ENCODE peak calls at places on chromosomes 5 and 9, in seven cellular contexts. One of them, this sample, is unnamed.

GRCh38 chr9:99199938-99200539 is 21.7 kb downstream of the ALG2 start:
- DNase-seq in H1: no peak
- DNase-seq in GM12891: no peak
- DNase-seq in SK-N-SH: no peak
- DNase-seq in K562: no peak
- DNase-seq in GM12878: no peak
- DNase-seq in HepG2: no peak
- DNase-seq in this sample: no peak

GRCh38 chr5:146461319-146461718 is 14.2 kb downstream of the TCERG1 start:
- DNase-seq in SK-N-SH: no peak
- DNase-seq in GM12891: no peak
- DNase-seq in K562: no peak
- DNase-seq in H1: no peak
- DNase-seq in HepG2: no peak
- DNase-seq in GM12878: no peak
- DNase-seq in this sample: no peak

GRCh38 chr9:95165004-95165403 is 152.5 kb downstream of the FANCC start:
- DNase-seq in H1: no peak
- DNase-seq in K562: no peak
- DNase-seq in GM12878: no peak
- DNase-seq in GM12891: no peak
- DNase-seq in SK-N-SH: no peak
- DNase-seq in HepG2: no peak
- DNase-seq in this sample: no peak

GRCh38 chr9:93730213-93730612 is 153.8 kb downstream of the PHF2 start:
- DNase-seq in SK-N-SH: no peak
- DNase-seq in K562: peak; percentile 0
- DNase-seq in HepG2: no peak
- DNase-seq in GM12878: no peak
- DNase-seq in H1: no peak
- DNase-seq in GM12891: no peak
- DNase-seq in this sample: no peak

GRCh38 chr5:95723632-95724369 is 7.3 kb upstream of the RHOBTB3 start:
- DNase-seq in K562: peak; percentile 81
- DNase-seq in GM12891: no peak
- DNase-seq in H1: no peak
- DNase-seq in HepG2: no peak
- DNase-seq in SK-N-SH: peak; percentile 75
- DNase-seq in GM12878: no peak
- DNase-seq in this sample: no peak

GRCh38 chr5:9555961-9556360 is 10.1 kb upstream of the SEMA5A start:
- DNase-seq in GM12878: no peak
- DNase-seq in SK-N-SH: no peak
- DNase-seq in K562: no peak
- DNase-seq in GM12891: no peak
- DNase-seq in HepG2: no peak
- DNase-seq in H1: no peak
- DNase-seq in this sample: no peak

GRCh38 chr9:136546697-136547481 is 1.0 kb upstream of the NOTCH1 start:
- DNase-seq in H1: no peak
- DNase-seq in GM12891: no peak
- DNase-seq in K562: no peak
- DNase-seq in GM12878: no peak
- DNase-seq in HepG2: no peak
- DNase-seq in SK-N-SH: peak; percentile 62
- DNase-seq in this sample: no peak

GRCh38 chr9:759541-759940 is 82.0 kb upstream of the DMRT1 start:
- DNase-seq in GM12878: no peak
- DNase-seq in GM12891: no peak
- DNase-seq in HepG2: no peak
- DNase-seq in H1: no peak
- DNase-seq in K562: no peak
- DNase-seq in SK-N-SH: no peak
- DNase-seq in this sample: no peak

GRCh38 chr5:177412603-177413233 is 3.4 kb upstream of the F12 start:
- DNase-seq in K562: no peak
- DNase-seq in SK-N-SH: no peak
- DNase-seq in GM12891: no peak
- DNase-seq in GM12878: peak; percentile 71
- DNase-seq in HepG2: no peak
- DNase-seq in H1: no peak
- DNase-seq in this sample: no peak

GRCh38 chr5:141729387-141730006 is 47.5 kb upstream of the ARAP3 start:
- DNase-seq in H1: no peak
- DNase-seq in GM12891: no peak
- DNase-seq in SK-N-SH: peak; percentile 78
- DNase-seq in GM12878: no peak
- DNase-seq in HepG2: no peak
- DNase-seq in K562: no peak
- DNase-seq in this sample: no peak

GRCh38 chr9:114893622-114894021 is 36.8 kb downstream of the TNFSF8 start:
- DNase-seq in SK-N-SH: no peak
- DNase-seq in HepG2: no peak
- DNase-seq in K562: no peak
- DNase-seq in GM12878: no peak
- DNase-seq in H1: no peak
- DNase-seq in GM12891: no peak
- DNase-seq in this sample: no peak

GRCh38 chr9:23117621-23118020 is 671.0 kb downstream of the DMRTA1 start:
- DNase-seq in K562: no peak
- DNase-seq in H1: no peak
- DNase-seq in GM12878: no peak
- DNase-seq in HepG2: no peak
- DNase-seq in GM12891: no peak
- DNase-seq in SK-N-SH: no peak
- DNase-seq in this sample: no peak

GRCh38 chr9:101711330-101711941 is 27.0 kb downstream of the GRIN3A start:
- DNase-seq in H1: no peak
- DNase-seq in SK-N-SH: peak; percentile 30
- DNase-seq in K562: peak; percentile 47
- DNase-seq in GM12878: no peak
- DNase-seq in GM12891: no peak
- DNase-seq in HepG2: peak; percentile 23
- DNase-seq in this sample: peak; percentile 11

GRCh38 chr9:136244776-136245193 is 827 bp downstream of the QSOX2 start:
- DNase-seq in K562: no peak
- DNase-seq in HepG2: no peak
- DNase-seq in SK-N-SH: no peak
- DNase-seq in H1: no peak
- DNase-seq in GM12891: no peak
- DNase-seq in GM12878: no peak
- DNase-seq in this sample: no peak

GRCh38 chr5:3194684-3195083 is 400.9 kb upstream of the IRX1 start:
- DNase-seq in GM12891: no peak
- DNase-seq in K562: no peak
- DNase-seq in GM12878: no peak
- DNase-seq in HepG2: no peak
- DNase-seq in SK-N-SH: no peak
- DNase-seq in H1: no peak
- DNase-seq in this sample: no peak

GRCh38 chr9:135215571-135216161 is 128.2 kb downstream of the OLFM1 start:
- DNase-seq in HepG2: no peak
- DNase-seq in H1: no peak
- DNase-seq in K562: no peak
- DNase-seq in GM12891: no peak
- DNase-seq in GM12878: no peak
- DNase-seq in SK-N-SH: peak; percentile 52
- DNase-seq in this sample: no peak

GRCh38 chr5:89343666-89344065 is 460.7 kb upstream of the MEF2C start:
- DNase-seq in K562: peak; percentile 11
- DNase-seq in GM12878: peak; percentile 97
- DNase-seq in H1: no peak
- DNase-seq in GM12891: no peak
- DNase-seq in SK-N-SH: no peak
- DNase-seq in HepG2: no peak
- DNase-seq in this sample: no peak

GRCh38 chr5:114055318-114055788 is 306.5 kb upstream of the KCNN2 start:
- DNase-seq in GM12891: no peak
- DNase-seq in HepG2: no peak
- DNase-seq in SK-N-SH: peak; percentile 73
- DNase-seq in K562: no peak
- DNase-seq in H1: peak; percentile 44
- DNase-seq in GM12878: no peak
- DNase-seq in this sample: no peak

GRCh38 chr5:176529824-176530195 is 7.4 kb downstream of the RNF44 start:
- DNase-seq in K562: no peak
- DNase-seq in GM12891: no peak
- DNase-seq in H1: no peak
- DNase-seq in HepG2: no peak
- DNase-seq in SK-N-SH: no peak
- DNase-seq in GM12878: no peak
- DNase-seq in this sample: peak; percentile 53

GRCh38 chr9:126500600-126501382 is 112.9 kb upstream of the LMX1B start:
- DNase-seq in GM12891: peak; percentile 88
- DNase-seq in H1: peak; percentile 82
- DNase-seq in GM12878: no peak
- DNase-seq in K562: peak; percentile 82
- DNase-seq in HepG2: peak; percentile 69
- DNase-seq in SK-N-SH: peak; percentile 95
- DNase-seq in this sample: peak; percentile 74

GRCh38 chr5:178259623-178260536 is 27.3 kb upstream of the PHYKPL start:
- DNase-seq in GM12891: no peak
- DNase-seq in GM12878: no peak
- DNase-seq in H1: no peak
- DNase-seq in K562: no peak
- DNase-seq in HepG2: no peak
- DNase-seq in SK-N-SH: no peak
- DNase-seq in this sample: no peak

GRCh38 chr5:157571357-157571827 is 4.2 kb downstream of the ADAM19 start:
- DNase-seq in GM12878: peak; percentile 75
- DNase-seq in H1: peak; percentile 23
- DNase-seq in SK-N-SH: no peak
- DNase-seq in K562: no peak
- DNase-seq in GM12891: peak; percentile 37
- DNase-seq in HepG2: no peak
- DNase-seq in this sample: peak; percentile 46

GRCh38 chr5:98781964-98782363 is 8.5 kb downstream of the RGMB start:
- DNase-seq in GM12891: no peak
- DNase-seq in GM12878: no peak
- DNase-seq in K562: no peak
- DNase-seq in SK-N-SH: no peak
- DNase-seq in H1: no peak
- DNase-seq in HepG2: no peak
- DNase-seq in this sample: no peak

GRCh38 chr9:114804504-114804903 is 1.3 kb downstream of the TNFSF15 start:
- DNase-seq in H1: no peak
- DNase-seq in SK-N-SH: no peak
- DNase-seq in GM12891: no peak
- DNase-seq in HepG2: peak; percentile 50
- DNase-seq in K562: no peak
- DNase-seq in GM12878: no peak
- DNase-seq in this sample: no peak

GRCh38 chr5:102916114-102916513 is 161.0 kb downstream of the PAM start:
- DNase-seq in HepG2: no peak
- DNase-seq in H1: no peak
- DNase-seq in SK-N-SH: no peak
- DNase-seq in K562: no peak
- DNase-seq in GM12878: no peak
- DNase-seq in GM12891: no peak
- DNase-seq in this sample: no peak

GRCh38 chr5:169176686-169177430 is 124.1 kb downstream of the SLIT3 start:
- DNase-seq in GM12891: no peak
- DNase-seq in H1: no peak
- DNase-seq in SK-N-SH: peak; percentile 62
- DNase-seq in GM12878: no peak
- DNase-seq in HepG2: no peak
- DNase-seq in K562: no peak
- DNase-seq in this sample: no peak

GRCh38 chr9:89899476-89900047 is 294.8 kb downstream of the GADD45G start:
- DNase-seq in HepG2: peak; percentile 21
- DNase-seq in SK-N-SH: no peak
- DNase-seq in K562: no peak
- DNase-seq in GM12878: no peak
- DNase-seq in H1: no peak
- DNase-seq in GM12891: no peak
- DNase-seq in this sample: no peak

GRCh38 chr5:139422307-139422893 is 16.9 kb downstream of the DNAJC18 start:
- DNase-seq in GM12891: peak; percentile 64
- DNase-seq in H1: no peak
- DNase-seq in HepG2: peak; percentile 66
- DNase-seq in GM12878: no peak
- DNase-seq in K562: peak; percentile 78
- DNase-seq in SK-N-SH: peak; percentile 74
- DNase-seq in this sample: no peak

GRCh38 chr9:447230-448025 is 232.8 kb downstream of the DOCK8 start:
- DNase-seq in K562: peak; percentile 17
- DNase-seq in H1: no peak
- DNase-seq in GM12878: no peak
- DNase-seq in GM12891: peak; percentile 18
- DNase-seq in HepG2: no peak
- DNase-seq in SK-N-SH: no peak
- DNase-seq in this sample: no peak

GRCh38 chr9:82490019-82490499 is 501.5 kb downstream of the SPATA31D1 start:
- DNase-seq in GM12891: no peak
- DNase-seq in H1: no peak
- DNase-seq in SK-N-SH: no peak
- DNase-seq in GM12878: no peak
- DNase-seq in K562: no peak
- DNase-seq in HepG2: no peak
- DNase-seq in this sample: no peak
- TF ChIP-seq TAF1 in GM12891: no peak
- TF ChIP-seq TAF1 in H1: no peak
- TF ChIP-seq TAF1 in SK-N-SH: no peak
- TF ChIP-seq TAF1 in GM12878: no peak
- TF ChIP-seq TAF1 in K562: no peak
- TF ChIP-seq TAF1 in HepG2: no peak
- TF ChIP-seq TAF1 in this sample: no peak

GRCh38 chr5:91212336-91213092 is 170.6 kb downstream of the ARRDC3 start:
- DNase-seq in K562: no peak
- DNase-seq in H1: no peak
- DNase-seq in GM12878: no peak
- DNase-seq in HepG2: no peak
- DNase-seq in GM12891: no peak
- DNase-seq in SK-N-SH: peak; percentile 16
- DNase-seq in this sample: no peak
- TF ChIP-seq TAF1 in K562: no peak
- TF ChIP-seq TAF1 in H1: no peak
- TF ChIP-seq TAF1 in GM12878: no peak
- TF ChIP-seq TAF1 in HepG2: no peak
- TF ChIP-seq TAF1 in GM12891: no peak
- TF ChIP-seq TAF1 in SK-N-SH: no peak
- TF ChIP-seq TAF1 in this sample: no peak

GRCh38 chr5:72511371-72512178 is 4.4 kb upstream of the ZNF366 start:
- DNase-seq in GM12891: no peak
- DNase-seq in SK-N-SH: no peak
- DNase-seq in H1: no peak
- DNase-seq in GM12878: no peak
- DNase-seq in HepG2: no peak
- DNase-seq in K562: no peak
- DNase-seq in this sample: no peak
- TF ChIP-seq TAF1 in GM12891: no peak
- TF ChIP-seq TAF1 in SK-N-SH: no peak
- TF ChIP-seq TAF1 in H1: no peak
- TF ChIP-seq TAF1 in GM12878: no peak
- TF ChIP-seq TAF1 in HepG2: no peak
- TF ChIP-seq TAF1 in K562: no peak
- TF ChIP-seq TAF1 in this sample: no peak

DNA sequence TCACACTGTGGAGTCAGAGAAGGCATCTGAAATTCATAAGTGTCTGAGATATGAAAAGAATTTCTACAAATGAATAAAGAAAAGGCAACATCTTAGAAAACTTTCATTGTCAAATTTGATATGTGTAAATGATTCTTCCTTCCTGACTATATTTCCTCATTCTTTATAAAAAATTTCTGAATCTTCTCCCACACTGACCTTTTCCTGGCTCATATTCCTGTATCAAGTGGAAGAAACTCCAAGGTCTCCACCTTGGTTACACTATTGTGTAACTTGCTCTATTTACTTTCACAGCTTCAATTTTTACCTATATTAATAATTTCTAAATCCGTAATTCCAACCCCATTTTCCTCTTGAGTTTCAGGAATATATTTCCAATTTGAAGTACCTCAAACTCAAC is 93.5 kb upstream of the FBXL7 start:
- DNase-seq in SK-N-SH: no peak
- DNase-seq in GM12891: no peak
- DNase-seq in H1: no peak
- DNase-seq in GM12878: no peak
- DNase-seq in K562: no peak
- DNase-seq in HepG2: no peak
- DNase-seq in this sample: no peak
- TF ChIP-seq TAF1 in SK-N-SH: no peak
- TF ChIP-seq TAF1 in GM12891: no peak
- TF ChIP-seq TAF1 in H1: no peak
- TF ChIP-seq TAF1 in GM12878: no peak
- TF ChIP-seq TAF1 in K562: no peak
- TF ChIP-seq TAF1 in HepG2: no peak
- TF ChIP-seq TAF1 in this sample: no peak

This sample was measured in GM12892.